ENCODE peak calls at places on chromosomes 3 and 15, in eight cellular contexts. H, M, I, Z, F, N, J and K are unnamed samples.

GRCh38 chr3:30539214-30539613 is 67.2 kb upstream of the TGFBR2 start:
- DNase-seq in H (no peak), I (no peak), J (no peak), N (no peak), Z (no peak), M (no peak), F (peak), K (peak)

GRCh38 chr3:120177907-120178306 is 83.7 kb upstream of the GSK3B start:
- DNase-seq in H (peak), Z (no peak), F (no peak), I (no peak), N (peak), M (no peak), J (no peak), K (no peak)

GRCh38 chr3:59401924-59402323 is 352.1 kb upstream of the CFAP20DC start:
- DNase-seq in I (no peak), Z (no peak), M (no peak), N (no peak), J (no peak), F (no peak), H (no peak), K (no peak)

GRCh38 chr3:42345811-42346210 is 64.6 kb downstream of the LYZL4 start:
- DNase-seq in I (no peak), J (no peak), F (no peak), M (no peak), H (no peak), Z (no peak), N (no peak), K (no peak)

GRCh38 chr3:74415731-74416130 is 198.7 kb downstream of the CNTN3 start:
- DNase-seq in Z (no peak), F (no peak), N (no peak), H (no peak), I (no peak), J (no peak), M (no peak), K (no peak)

GRCh38 chr3:53083496-53083895 is 37.6 kb upstream of the SFMBT1 start:
- DNase-seq in F (no peak), N (no peak), I (no peak), Z (no peak), J (peak), M (no peak), H (no peak), K (no peak)

GRCh38 chr3:9279959-9280358 is 30.5 kb upstream of the SRGAP3 start:
- DNase-seq in Z (no peak), J (no peak), H (peak), M (peak), I (no peak), F (no peak), N (peak), K (no peak)

GRCh38 chr15:90184119-90184785 is 16.9 kb upstream of the SEMA4B start:
- DNase-seq in M (peak), I (no peak), F (peak), H (peak), N (peak), J (peak), Z (no peak), K (peak)

GRCh38 chr3:52228751-52229291 is 3.4 kb upstream of the TLR9 start:
- DNase-seq in H (no peak), J (no peak), I (no peak), F (no peak), N (no peak), M (no peak), Z (no peak), K (no peak)